ENCODE peak calls at places on chromosome 6, in six cellular contexts. W is iPS-NIHi11, B is non-pigmented ciliary epithelial cell, E is EH, Y is AG08395, P is bronchial epithelial cell. C is an unnamed sample.
A peak's percentile ranks its signal among the peaks of the same experiment; 100 is the strongest.

GRCh38 chr6:49772296-49772695 is 14.8 kb downstream of the PGK2 start:
- DNase-seq in W (no peak), B (no peak), E (no peak), Y (no peak), P (no peak), C (no peak)

GRCh38 chr6:1873781-1874180 is 264.1 kb downstream of the FOXC1 start:
- DNase-seq in W (no peak), B (no peak), E (no peak), Y (no peak), P (no peak), C (no peak)

GRCh38 chr6:5333653-5334052 is 72.3 kb downstream of the FARS2 start:
- DNase-seq in W (no peak), B (no peak), E (peak; percentile 83), Y (peak; percentile 68), P (peak; percentile 33), C (no peak)

GRCh38 chr6:13303668-13304017 is 24.7 kb downstream of the TBC1D7 start:
- DNase-seq in W (no peak), B (no peak), E (peak; percentile 77), Y (no peak), P (peak; percentile 58), C (peak; percentile 93)

GRCh38 chr6:113172531-113172966 is 684.6 kb upstream of the MARCKS start:
- DNase-seq in W (no peak), B (no peak), E (no peak), Y (no peak), P (no peak), C (no peak)

GRCh38 chr6:139472341-139473038 is 98.0 kb upstream of the CITED2 start:
- DNase-seq in W (no peak), B (no peak), E (peak; percentile 42), Y (peak; percentile 44), P (no peak), C (peak; percentile 52)

GRCh38 chr6:42224222-42225042 is 6.8 kb upstream of the MRPS10 start:
- DNase-seq in W (no peak), B (peak; percentile 84), E (peak; percentile 86), Y (peak; percentile 54), P (peak; percentile 100), C (peak; percentile 85)

GRCh38 chr6:144066745-144067484 is 28.5 kb downstream of the SF3B5 start:
- DNase-seq in W (no peak), B (no peak), E (no peak), Y (no peak), P (no peak), C (no peak)

C was measured in choroid plexus epithelial cell.